ENCODE peak calls at places on chromosomes 12 and 14, in seven cellular contexts. Z is transverse colon, J is H9, E is right lobe of liver, W is heart left ventricle, G is neural crest cell, I is cardiac muscle cell. K is an unnamed sample.

GRCh38 chr12:13154027-13154538 is 42.4 kb upstream of the EMP1 start:
- DNase-seq in Z (no peak), J (no peak), E (no peak), W (no peak), G (no peak), I (no peak), K (no peak)

GRCh38 chr12:27333311-27334009 is 824 bp downstream of the BMAL2 start:
- DNase-seq in Z (peak), J (peak), E (peak), W (peak), G (peak), I (peak), K (peak)

GRCh38 chr14:72688990-72689677 is 204.8 kb downstream of the DPF3 start:
- DNase-seq in Z (no peak), J (peak), E (no peak), W (no peak), G (no peak), I (peak), K (no peak)

GRCh38 chr12:5965950-5966383 is 20.9 kb upstream of the ANO2 start:
- DNase-seq in Z (peak), J (peak), E (peak), W (peak), G (peak), I (peak), K (peak)

GRCh38 chr14:30077946-30078345 is 150.3 kb upstream of the PRKD1 start:
- DNase-seq in Z (no peak), J (no peak), E (no peak), W (no peak), G (no peak), I (no peak), K (no peak)

GRCh38 chr14:24215495-24216344 is at the start of gene MDP1:
- DNase-seq in Z (peak), J (peak), E (peak), W (peak), G (peak), I (peak), K (peak)

GRCh38 chr14:106286697-106287290 is 760.4 kb downstream of the TMEM121 start:
- DNase-seq in Z (no peak), J (no peak), E (no peak), W (no peak), G (no peak), I (no peak), K (no peak)

GRCh38 chr12:47272412-47273190 is 192.8 kb upstream of the AMIGO2 start:
- DNase-seq in Z (no peak), J (no peak), E (no peak), W (no peak), G (no peak), I (no peak), K (no peak)

GRCh38 chr12:56188786-56189335 is 422 bp downstream of the SMARCC2 start:
- DNase-seq in Z (no peak), J (peak), E (peak), W (no peak), G (no peak), I (peak), K (peak)

GRCh38 chr14:71452535-71452934 is 479.7 kb upstream of the RGS6 start:
- DNase-seq in Z (no peak), J (no peak), E (no peak), W (no peak), G (no peak), I (no peak), K (no peak)

GRCh38 chr12:81797100-81797499 is 38.0 kb upstream of the PPFIA2 start:
- DNase-seq in Z (no peak), J (no peak), E (no peak), W (no peak), G (no peak), I (peak), K (no peak)

GRCh38 chr14:70257526-70257925 is 68.8 kb upstream of the SLC8A3 start:
- DNase-seq in Z (peak), J (peak), E (no peak), W (no peak), G (no peak), I (no peak), K (no peak)

GRCh38 chr14:106883218-106883692 is 1356.9 kb downstream of the TMEM121 start:
- DNase-seq in Z (no peak), J (no peak), E (no peak), W (peak), G (no peak), I (no peak), K (no peak)

GRCh38 chr12:119148049-119148448 is 30.7 kb upstream of the HSPB8 start:
- DNase-seq in Z (no peak), J (no peak), E (no peak), W (no peak), G (no peak), I (no peak), K (no peak)

GRCh38 chr14:92792885-92793284 is 1.2 kb upstream of the GOLGA5 start:
- DNase-seq in Z (no peak), J (no peak), E (no peak), W (no peak), G (no peak), I (no peak), K (no peak)

GRCh38 chr12:120971299-120972180 is 6.8 kb upstream of the HNF1A start:
- DNase-seq in Z (no peak), J (no peak), E (peak), W (no peak), G (peak), I (peak), K (no peak)

GRCh38 chr12:56143870-56144269 is 8.5 kb upstream of the MYL6B start:
- DNase-seq in Z (peak), J (no peak), E (no peak), W (peak), G (no peak), I (no peak), K (no peak)

GRCh38 chr12:49283541-49284429 is 11.2 kb upstream of the PRPH start:
- DNase-seq in Z (no peak), J (peak), E (no peak), W (no peak), G (no peak), I (no peak), K (no peak)

GRCh38 chr14:40983604-40984003 is 623.1 kb upstream of the LRFN5 start:
- DNase-seq in Z (no peak), J (no peak), E (no peak), W (no peak), G (no peak), I (no peak), K (no peak)

GRCh38 chr14:73788871-73789590 is 62.6 kb upstream of the PTGR2 start:
- DNase-seq in Z (no peak), J (no peak), E (peak), W (no peak), G (no peak), I (no peak), K (no peak)

GRCh38 chr14:84442481-84442880 is 1087.5 kb upstream of the FLRT2 start:
- DNase-seq in Z (no peak), J (no peak), E (no peak), W (no peak), G (no peak), I (peak), K (no peak)

GRCh38 chr14:26694521-26694920 is 96.7 kb upstream of the NOVA1 start:
- DNase-seq in Z (no peak), J (no peak), E (no peak), W (no peak), G (no peak), I (no peak), K (no peak)

GRCh38 chr14:91901449-91902250 is 34.3 kb upstream of the TC2N start:
- DNase-seq in Z (no peak), J (no peak), E (no peak), W (peak), G (no peak), I (no peak), K (no peak)

GRCh38 chr12:12822886-12823285 is 9.7 kb downstream of the DDX47 start:
- DNase-seq in Z (no peak), J (no peak), E (no peak), W (no peak), G (no peak), I (no peak), K (no peak)

GRCh38 chr12:127363392-127363791 is 903.6 kb upstream of the TMEM132C start:
- DNase-seq in Z (no peak), J (peak), E (no peak), W (no peak), G (peak), I (peak), K (no peak)
- TF ChIP-seq CTCF in Z (no peak), J (peak), E (no peak), W (no peak), G (peak), I (no peak), K (peak)

DNA sequence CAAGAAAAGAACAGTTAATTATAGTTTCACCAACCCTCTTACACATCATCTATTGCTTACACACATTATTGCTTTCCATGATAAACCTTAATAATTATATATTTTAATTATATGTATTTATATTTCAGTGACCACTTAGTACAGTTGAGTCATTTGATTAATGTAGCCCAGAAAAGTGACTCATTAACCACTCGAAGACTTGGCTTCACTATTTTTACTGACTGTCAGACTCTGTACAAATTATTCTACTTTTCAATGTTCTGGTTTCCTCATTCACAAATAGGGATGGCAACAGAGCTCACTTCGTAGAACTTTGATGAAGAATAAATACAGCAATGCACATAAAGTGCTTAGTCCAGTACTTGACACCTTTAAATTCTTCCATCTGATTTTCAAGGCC is 98.3 kb downstream of the CFAP54 start:
- DNase-seq in Z (no peak), J (no peak), E (no peak), W (no peak), G (no peak), I (no peak), K (no peak)
- TF ChIP-seq CTCF in Z (no peak), J (no peak), E (no peak), W (no peak), G (no peak), I (no peak), K (no peak)

GRCh38 chr12:99390707-99391106 is 256.8 kb upstream of the GARIN6 start:
- DNase-seq in Z (no peak), J (peak), E (no peak), W (no peak), G (peak), I (peak), K (no peak)
- TF ChIP-seq CTCF in Z (no peak), J (peak), E (peak), W (no peak), G (peak), I (no peak), K (peak)

GRCh38 chr12:25546318-25546717 is 6.8 kb downstream of the LMNTD1 start:
- DNase-seq in Z (no peak), J (no peak), E (no peak), W (no peak), G (no peak), I (no peak), K (no peak)
- TF ChIP-seq CTCF in Z (no peak), J (no peak), E (no peak), W (no peak), G (no peak), I (no peak), K (no peak)

DNA sequence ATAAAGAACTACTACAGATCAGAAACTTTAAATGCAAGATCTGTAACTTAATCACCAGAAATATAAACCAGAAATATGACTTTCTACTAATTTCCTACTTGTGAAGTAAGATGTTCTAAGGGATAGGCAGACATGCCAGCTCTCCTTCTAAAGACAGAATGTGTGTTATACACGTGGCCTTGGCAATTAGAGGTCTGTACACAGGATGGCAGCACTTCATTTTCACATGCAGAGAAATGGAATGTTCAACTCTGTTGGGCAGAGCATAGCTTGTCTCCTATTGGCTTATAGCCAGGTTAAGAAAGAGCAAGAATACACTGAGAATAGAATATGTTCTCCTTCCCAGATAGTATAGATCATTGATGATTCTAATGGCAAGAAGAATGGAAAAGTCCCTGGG is 403.8 kb downstream of the DAD1 start:
- DNase-seq in Z (no peak), J (no peak), E (no peak), W (no peak), G (no peak), I (no peak), K (no peak)
- TF ChIP-seq CTCF in Z (no peak), J (peak), E (no peak), W (no peak), G (no peak), I (no peak), K (no peak)

K was measured in progenitor cell of endocrine pancreas.